ENCODE peak calls at places on chromosomes 16 and 17, in five cellular contexts. One of them, this sample, is unnamed.

GRCh38 chr16:84942786-84943185 is 68.5 kb downstream of the ZDHHC7 start:
- DNase-seq in heart left ventricle: no peak
- DNase-seq in endothelial cell: no peak
- DNase-seq in HFFc6: peak; percentile 25
- DNase-seq in progenitor cell of endocrine pancreas: no peak
- DNase-seq in this sample: no peak

GRCh38 chr16:85037050-85037410 is 9.4 kb downstream of the KIAA0513 start:
- DNase-seq in heart left ventricle: no peak
- DNase-seq in endothelial cell: no peak
- DNase-seq in HFFc6: peak; percentile 72
- DNase-seq in progenitor cell of endocrine pancreas: no peak
- DNase-seq in this sample: no peak

GRCh38 chr17:45316271-45317112 is at the start of gene MAP3K14:
- DNase-seq in heart left ventricle: peak; percentile 76
- DNase-seq in endothelial cell: peak; percentile 70
- DNase-seq in HFFc6: peak; percentile 45
- DNase-seq in progenitor cell of endocrine pancreas: peak; percentile 69
- DNase-seq in this sample: peak; percentile 57

GRCh38 chr17:2945299-2945698 is 118.1 kb downstream of the OR1D5 start:
- DNase-seq in heart left ventricle: no peak
- DNase-seq in endothelial cell: no peak
- DNase-seq in HFFc6: no peak
- DNase-seq in progenitor cell of endocrine pancreas: no peak
- DNase-seq in this sample: no peak

GRCh38 chr17:46978489-46979022 is 497 bp downstream of the RPRML start:
- DNase-seq in heart left ventricle: no peak
- DNase-seq in endothelial cell: peak; percentile 20
- DNase-seq in HFFc6: no peak
- DNase-seq in progenitor cell of endocrine pancreas: no peak
- DNase-seq in this sample: no peak

GRCh38 chr16:51577621-51578303 is 426.7 kb upstream of the SALL1 start:
- DNase-seq in heart left ventricle: no peak
- DNase-seq in endothelial cell: no peak
- DNase-seq in HFFc6: no peak
- DNase-seq in progenitor cell of endocrine pancreas: no peak
- DNase-seq in this sample: no peak

GRCh38 chr16:68079616-68080344 is 5.4 kb upstream of the NFATC3 start:
- DNase-seq in heart left ventricle: peak; percentile 86
- DNase-seq in endothelial cell: peak; percentile 37
- DNase-seq in HFFc6: no peak
- DNase-seq in progenitor cell of endocrine pancreas: no peak
- DNase-seq in this sample: no peak

GRCh38 chr17:44688675-44689491 is 693 bp downstream of the CCDC43 start:
- DNase-seq in heart left ventricle: no peak
- DNase-seq in endothelial cell: no peak
- DNase-seq in HFFc6: no peak
- DNase-seq in progenitor cell of endocrine pancreas: peak; percentile 17
- DNase-seq in this sample: no peak

GRCh38 chr17:50129946-50130777 is at the start of gene SAMD14:
- DNase-seq in heart left ventricle: no peak
- DNase-seq in endothelial cell: peak; percentile 48
- DNase-seq in HFFc6: no peak
- DNase-seq in progenitor cell of endocrine pancreas: no peak
- DNase-seq in this sample: peak; percentile 30

GRCh38 chr17:45324336-45324735 is 7.5 kb upstream of the MAP3K14 start:
- DNase-seq in heart left ventricle: no peak
- DNase-seq in endothelial cell: no peak
- DNase-seq in HFFc6: no peak
- DNase-seq in progenitor cell of endocrine pancreas: no peak
- DNase-seq in this sample: no peak

GRCh38 chr16:57566436-57566835 is 24.0 kb downstream of the ADGRG5 start:
- DNase-seq in heart left ventricle: no peak
- DNase-seq in endothelial cell: no peak
- DNase-seq in HFFc6: no peak
- DNase-seq in progenitor cell of endocrine pancreas: no peak
- DNase-seq in this sample: no peak

GRCh38 chr17:40190197-40191021 is 13.1 kb downstream of the RAPGEFL1 start:
- DNase-seq in heart left ventricle: no peak
- DNase-seq in endothelial cell: peak; percentile 61
- DNase-seq in HFFc6: no peak
- DNase-seq in progenitor cell of endocrine pancreas: peak; percentile 21
- DNase-seq in this sample: no peak

GRCh38 chr17:4332296-4332970 is 34.0 kb downstream of the UBE2G1 start:
- DNase-seq in heart left ventricle: no peak
- DNase-seq in endothelial cell: no peak
- DNase-seq in HFFc6: no peak
- DNase-seq in progenitor cell of endocrine pancreas: no peak
- DNase-seq in this sample: no peak

GRCh38 chr17:72502111-72502939 is 381.5 kb downstream of the SOX9 start:
- DNase-seq in heart left ventricle: peak; percentile 45
- DNase-seq in endothelial cell: no peak
- DNase-seq in HFFc6: no peak
- DNase-seq in progenitor cell of endocrine pancreas: no peak
- DNase-seq in this sample: no peak

GRCh38 chr16:11034005-11034404 is 89.6 kb downstream of the CLEC16A start:
- DNase-seq in heart left ventricle: no peak
- DNase-seq in endothelial cell: no peak
- DNase-seq in HFFc6: peak; percentile 17
- DNase-seq in progenitor cell of endocrine pancreas: no peak
- DNase-seq in this sample: no peak

GRCh38 chr16:53404959-53405358 is 29.3 kb upstream of the RBL2 start:
- DNase-seq in heart left ventricle: no peak
- DNase-seq in endothelial cell: no peak
- DNase-seq in HFFc6: no peak
- DNase-seq in progenitor cell of endocrine pancreas: no peak
- DNase-seq in this sample: no peak

GRCh38 chr17:10268005-10268404 is 69.6 kb upstream of the GAS7 start:
- DNase-seq in heart left ventricle: no peak
- DNase-seq in endothelial cell: no peak
- DNase-seq in HFFc6: no peak
- DNase-seq in progenitor cell of endocrine pancreas: no peak
- DNase-seq in this sample: no peak

GRCh38 chr16:74026373-74027281 is 270.0 kb upstream of the PSMD7 start:
- DNase-seq in heart left ventricle: no peak
- DNase-seq in endothelial cell: no peak
- DNase-seq in HFFc6: no peak
- DNase-seq in progenitor cell of endocrine pancreas: no peak
- DNase-seq in this sample: no peak

GRCh38 chr17:39199673-39199985 is 454 bp upstream of the RPL19 start:
- DNase-seq in heart left ventricle: no peak
- DNase-seq in endothelial cell: no peak
- DNase-seq in HFFc6: no peak
- DNase-seq in progenitor cell of endocrine pancreas: no peak
- DNase-seq in this sample: no peak

GRCh38 chr17:80979547-80980378 is 11.9 kb upstream of the CHMP6 start:
- DNase-seq in heart left ventricle: no peak
- DNase-seq in endothelial cell: no peak
- DNase-seq in HFFc6: no peak
- DNase-seq in progenitor cell of endocrine pancreas: no peak
- DNase-seq in this sample: no peak

GRCh38 chr17:77372444-77373297 is 231.9 kb downstream of the SEC14L1 start:
- DNase-seq in heart left ventricle: peak; percentile 90
- DNase-seq in endothelial cell: peak; percentile 93
- DNase-seq in HFFc6: peak; percentile 75
- DNase-seq in progenitor cell of endocrine pancreas: peak; percentile 81
- DNase-seq in this sample: peak; percentile 79

GRCh38 chr16:9428355-9429005 is 337.0 kb downstream of the HAPSTR1 start:
- DNase-seq in heart left ventricle: no peak
- DNase-seq in endothelial cell: no peak
- DNase-seq in HFFc6: no peak
- DNase-seq in progenitor cell of endocrine pancreas: no peak
- DNase-seq in this sample: no peak

GRCh38 chr16:4972938-4973587 is 14.9 kb downstream of the SEC14L5 start:
- DNase-seq in heart left ventricle: no peak
- DNase-seq in endothelial cell: no peak
- DNase-seq in HFFc6: no peak
- DNase-seq in progenitor cell of endocrine pancreas: no peak
- DNase-seq in this sample: no peak

GRCh38 chr16:75462804-75463203 is 1.7 kb downstream of the TMEM170A start:
- DNase-seq in heart left ventricle: no peak
- DNase-seq in endothelial cell: no peak
- DNase-seq in HFFc6: no peak
- DNase-seq in progenitor cell of endocrine pancreas: no peak
- DNase-seq in this sample: no peak

GRCh38 chr17:2101448-2102257 is 46.8 kb downstream of the HIC1 start:
- DNase-seq in heart left ventricle: peak; percentile 52
- DNase-seq in endothelial cell: no peak
- DNase-seq in HFFc6: no peak
- DNase-seq in progenitor cell of endocrine pancreas: no peak
- DNase-seq in this sample: no peak

GRCh38 chr17:41785091-41785875 is 1.2 kb downstream of the JUP start:
- DNase-seq in heart left ventricle: no peak
- DNase-seq in endothelial cell: peak; percentile 86
- DNase-seq in HFFc6: no peak
- DNase-seq in progenitor cell of endocrine pancreas: no peak
- DNase-seq in this sample: no peak

GRCh38 chr17:28846231-28846630 is 3.6 kb upstream of the FAM222B start:
- DNase-seq in heart left ventricle: no peak
- DNase-seq in endothelial cell: no peak
- DNase-seq in HFFc6: no peak
- DNase-seq in progenitor cell of endocrine pancreas: no peak
- DNase-seq in this sample: no peak

GRCh38 chr16:3498988-3499387 is 1.8 kb upstream of the CLUAP1 start:
- DNase-seq in heart left ventricle: no peak
- DNase-seq in endothelial cell: no peak
- DNase-seq in HFFc6: no peak
- DNase-seq in progenitor cell of endocrine pancreas: no peak
- DNase-seq in this sample: no peak

GRCh38 chr16:66342294-66342900 is 24.1 kb upstream of the CDH5 start:
- DNase-seq in heart left ventricle: no peak
- DNase-seq in endothelial cell: peak; percentile 83
- DNase-seq in HFFc6: no peak
- DNase-seq in progenitor cell of endocrine pancreas: peak; percentile 33
- DNase-seq in this sample: peak; percentile 74

GRCh38 chr16:49472598-49472997 is 99.0 kb downstream of the C16orf78 start:
- DNase-seq in heart left ventricle: no peak
- DNase-seq in endothelial cell: no peak
- DNase-seq in HFFc6: no peak
- DNase-seq in progenitor cell of endocrine pancreas: no peak
- DNase-seq in this sample: no peak

DNA sequence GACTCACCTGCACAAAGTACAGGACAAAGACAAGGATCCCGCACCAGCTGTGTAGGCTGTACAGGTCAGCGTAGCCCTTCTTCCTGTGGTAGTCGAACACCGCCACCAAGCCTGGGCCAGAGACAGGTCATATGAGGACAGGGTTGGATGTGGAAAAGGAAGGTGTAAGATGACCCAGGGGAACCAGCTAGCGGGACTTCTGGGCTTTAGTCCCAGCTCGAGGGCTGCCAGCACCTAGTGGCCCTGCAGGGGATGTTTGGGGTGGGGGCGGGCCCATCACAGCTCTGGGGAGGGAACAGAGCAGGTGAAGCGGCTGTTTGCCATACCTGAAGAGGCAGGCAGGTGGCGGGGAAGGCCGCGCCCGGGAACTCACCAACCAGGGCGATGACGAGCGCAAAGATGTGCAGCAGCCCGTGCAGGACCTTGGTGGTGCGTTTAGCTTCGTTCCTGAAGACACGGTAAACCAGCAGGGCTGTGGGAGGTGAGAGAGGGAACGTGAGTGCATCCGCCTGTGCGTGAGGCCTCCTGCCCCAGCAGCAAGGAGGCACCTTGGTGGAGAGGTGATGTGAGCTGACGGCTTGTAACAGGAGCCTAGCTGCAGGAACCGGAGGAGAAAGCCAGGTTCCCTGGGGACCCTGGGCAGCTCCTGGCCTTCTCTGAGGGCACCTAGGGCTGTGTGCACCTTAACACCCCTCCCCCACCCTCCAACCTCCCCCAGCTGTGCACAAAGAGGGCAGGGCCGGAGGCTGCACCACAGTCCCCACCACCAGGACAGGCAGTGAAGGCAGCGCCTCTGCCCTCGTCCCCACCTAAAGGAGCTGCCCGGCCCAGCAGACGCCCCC is 10.2 kb downstream of the CYB561 start:
- DNase-seq in heart left ventricle: no peak
- DNase-seq in endothelial cell: no peak
- DNase-seq in HFFc6: no peak
- DNase-seq in progenitor cell of endocrine pancreas: no peak
- DNase-seq in this sample: no peak
- TF ChIP-seq CTCF in heart left ventricle: no peak
- TF ChIP-seq CTCF in endothelial cell: no peak
- TF ChIP-seq CTCF in HFFc6: peak; percentile 28
- TF ChIP-seq CTCF in progenitor cell of endocrine pancreas: no peak
- TF ChIP-seq CTCF in this sample: no peak

GRCh38 chr16:64412578-64413280 is 709.1 kb downstream of the CDH11 start:
- DNase-seq in heart left ventricle: peak; percentile 29
- DNase-seq in endothelial cell: no peak
- DNase-seq in HFFc6: peak; percentile 75
- DNase-seq in progenitor cell of endocrine pancreas: no peak
- DNase-seq in this sample: no peak

GRCh38 chr16:64406661-64407267 is 715.1 kb downstream of the CDH11 start:
- DNase-seq in heart left ventricle: no peak
- DNase-seq in endothelial cell: no peak
- DNase-seq in HFFc6: no peak
- DNase-seq in progenitor cell of endocrine pancreas: no peak
- DNase-seq in this sample: no peak

GRCh38 chr16:64409762-64410161 is 712.1 kb downstream of the CDH11 start:
- DNase-seq in heart left ventricle: no peak
- DNase-seq in endothelial cell: no peak
- DNase-seq in HFFc6: no peak
- DNase-seq in progenitor cell of endocrine pancreas: no peak
- DNase-seq in this sample: no peak

GRCh38 chr16:64410306-64410705 is 711.6 kb downstream of the CDH11 start:
- DNase-seq in heart left ventricle: no peak
- DNase-seq in endothelial cell: no peak
- DNase-seq in HFFc6: no peak
- DNase-seq in progenitor cell of endocrine pancreas: no peak
- DNase-seq in this sample: no peak

DNA sequence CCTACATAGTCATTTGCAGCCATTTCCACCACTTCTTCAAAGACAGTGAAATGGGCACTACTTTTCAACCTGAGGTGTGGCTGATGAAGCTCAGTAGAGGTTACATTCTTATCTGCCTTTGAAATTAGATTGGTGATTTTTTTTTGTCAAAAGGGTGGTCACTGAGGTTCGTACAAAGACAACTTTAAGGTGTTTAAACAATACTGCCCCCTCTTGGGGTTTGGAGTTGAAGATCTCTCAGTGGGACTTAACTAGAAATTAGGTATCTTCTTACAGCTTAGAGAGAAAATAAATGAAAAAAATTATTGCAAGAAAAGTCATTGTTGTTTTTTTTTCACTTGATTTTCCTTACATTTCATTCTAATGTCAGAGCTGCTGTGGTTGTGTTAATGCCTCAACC is 713.2 kb downstream of the CDH11 start:
- DNase-seq in heart left ventricle: no peak
- DNase-seq in endothelial cell: no peak
- DNase-seq in HFFc6: no peak
- DNase-seq in progenitor cell of endocrine pancreas: no peak
- DNase-seq in this sample: no peak
- TF ChIP-seq CTCF in heart left ventricle: no peak
- TF ChIP-seq CTCF in endothelial cell: no peak
- TF ChIP-seq CTCF in HFFc6: peak; percentile 20
- TF ChIP-seq CTCF in progenitor cell of endocrine pancreas: no peak
- TF ChIP-seq CTCF in this sample: no peak

GRCh38 chr17:5793157-5793556 is 208.8 kb upstream of the NLRP1 start:
- DNase-seq in heart left ventricle: no peak
- DNase-seq in endothelial cell: no peak
- DNase-seq in HFFc6: no peak
- DNase-seq in progenitor cell of endocrine pancreas: no peak
- DNase-seq in this sample: no peak
- TF ChIP-seq CTCF in heart left ventricle: no peak
- TF ChIP-seq CTCF in endothelial cell: peak; percentile 63
- TF ChIP-seq CTCF in HFFc6: peak; percentile 62
- TF ChIP-seq CTCF in progenitor cell of endocrine pancreas: peak; percentile 34
- TF ChIP-seq CTCF in this sample: peak; percentile 48

GRCh38 chr17:79777166-79777843 is 643 bp upstream of the CBX2 start:
- DNase-seq in heart left ventricle: peak; percentile 79
- DNase-seq in endothelial cell: peak; percentile 80
- DNase-seq in HFFc6: peak; percentile 19
- DNase-seq in progenitor cell of endocrine pancreas: peak; percentile 58
- DNase-seq in this sample: peak; percentile 64
- TF ChIP-seq CTCF in heart left ventricle: no peak
- TF ChIP-seq CTCF in endothelial cell: no peak
- TF ChIP-seq CTCF in HFFc6: peak; percentile 51
- TF ChIP-seq CTCF in progenitor cell of endocrine pancreas: peak; percentile 59
- TF ChIP-seq CTCF in this sample: peak; percentile 55